ENCODE peak calls at places on chromosomes 5 and 9, in four cellular contexts. G is WTC11; U is fibroblast of mammary gland; J is stimulated activated naive CD8-positive, alpha-beta T cell treated with anti-CD3 and anti-CD28 coated beads, Interleukin-15, amount 100 ng/mL, for 72 hours. T is an unnamed sample.

GRCh38 chr5:37370550-37370863 is 399 bp downstream of the NUP155 start:
- DNase-seq in G (no peak), U (no peak), J (no peak), T (no peak)

GRCh38 chr5:163649522-163649921 is 144.1 kb downstream of the MAT2B start:
- DNase-seq in G (no peak), J (no peak), U (peak; percentile 85), T (no peak)

GRCh38 chr5:5298068-5298633 is 124.3 kb upstream of the ICE1 start:
- DNase-seq in G (no peak), U (no peak), J (no peak), T (no peak)

GRCh38 chr5:77915346-77915745 is 139.2 kb upstream of the TBCA start:
- DNase-seq in J (no peak), U (no peak), G (no peak), T (no peak)

GRCh38 chr5:158351485-158352140 is 492.7 kb upstream of the CLINT1 start:
- DNase-seq in J (no peak), G (no peak), U (no peak), T (no peak)

GRCh38 chr5:44663991-44664710 is 144.6 kb upstream of the MRPS30 start:
- DNase-seq in G (no peak), U (no peak), J (no peak), T (no peak)

GRCh38 chr5:174520420-174521396 is 203.7 kb upstream of the MSX2 start:
- DNase-seq in J (no peak), G (peak; percentile 57), U (no peak), T (no peak)

GRCh38 chr9:16442622-16443021 is 427.8 kb downstream of the BNC2 start:
- DNase-seq in U (peak; percentile 72), G (peak; percentile 33), J (no peak), T (no peak)

GRCh38 chr5:171137768-171138540 is 171.1 kb upstream of the TLX3 start:
- DNase-seq in J (no peak), G (no peak), U (peak; percentile 61), T (no peak)

GRCh38 chr5:167783145-167783817 is 508.2 kb upstream of the WWC1 start:
- DNase-seq in U (peak; percentile 21), G (no peak), J (no peak), T (no peak)

GRCh38 chr5:150559701-150560100 is 51.8 kb downstream of the NDST1 start:
- DNase-seq in U (peak; percentile 53), J (no peak), G (no peak), T (no peak)

GRCh38 chr5:78628260-78629024 is 20.1 kb downstream of the LHFPL2 start:
- DNase-seq in J (no peak), U (no peak), G (no peak), T (no peak)

GRCh38 chr5:10564838-10565784 is 1.2 kb downstream of the ANKRD33B start:
- DNase-seq in U (no peak), J (peak; percentile 28), G (peak; percentile 48), T (no peak)

GRCh38 chr9:134896834-134897583 is 16.4 kb downstream of the FCN2 start:
- DNase-seq in J (no peak), U (no peak), G (no peak), T (no peak)

GRCh38 chr5:2029206-2029605 is 146.5 kb upstream of the IRX4 start:
- DNase-seq in G (no peak), J (no peak), U (peak; percentile 93), T (no peak)

GRCh38 chr9:129032541-129033159 is 3.8 kb upstream of the MIGA2 start:
- DNase-seq in J (no peak), U (no peak), G (no peak), T (no peak)

GRCh38 chr5:10034008-10034407 is 215.7 kb downstream of the ATPSCKMT start:
- DNase-seq in J (no peak), G (no peak), U (peak; percentile 21), T (no peak)

GRCh38 chr5:90917928-90918327 is 359.3 kb downstream of the ADGRV1 start:
- DNase-seq in G (no peak), U (no peak), J (no peak), T (no peak)

GRCh38 chr9:1916676-1917075 is 98.5 kb upstream of the SMARCA2 start:
- DNase-seq in U (peak; percentile 60), J (no peak), G (no peak), T (no peak)

GRCh38 chr5:156543348-156543747 is 216.4 kb downstream of the SGCD start:
- DNase-seq in U (peak; percentile 5), J (no peak), G (no peak), T (no peak)

GRCh38 chr5:38022621-38023020 is 182.8 kb upstream of the GDNF start:
- DNase-seq in U (no peak), G (no peak), J (no peak), T (no peak)

GRCh38 chr9:128096614-128097013 is 28.6 kb downstream of the SLC25A25 start:
- DNase-seq in J (no peak), U (no peak), G (no peak), T (no peak)

GRCh38 chr5:367358-368130 is 46.0 kb downstream of the AHRR start:
- DNase-seq in U (no peak), J (peak; percentile 9), G (peak; percentile 10), T (no peak)

GRCh38 chr9:114247086-114247485 is 75.8 kb upstream of the ORM1 start:
- DNase-seq in G (no peak), U (no peak), J (no peak), T (no peak)

GRCh38 chr5:170477906-170478305 is 25.9 kb upstream of the KCNIP1 start:
- DNase-seq in U (no peak), G (no peak), J (no peak), T (no peak)

GRCh38 chr5:150034677-150035076 is 34.1 kb downstream of the HMGXB3 start:
- DNase-seq in U (peak; percentile 99), J (no peak), G (no peak), T (peak; percentile 65)

GRCh38 chr5:52743970-52744369 is 43.7 kb upstream of the ITGA1 start:
- DNase-seq in U (peak; percentile 47), J (peak; percentile 67), G (no peak), T (peak; percentile 16)

GRCh38 chr5:44388504-44389409 is 463 bp downstream of the FGF10 start:
- DNase-seq in J (no peak), U (peak; percentile 44), G (peak; percentile 28), T (no peak)

GRCh38 chr5:43036856-43037711 is 3.0 kb downstream of the ANXA2R start:
- DNase-seq in J (no peak), G (no peak), U (no peak), T (no peak)

GRCh38 chr5:102306121-102306520 is 10.0 kb upstream of the SLCO4C1 start:
- DNase-seq in G (no peak), U (no peak), J (no peak), T (no peak)

GRCh38 chr9:78544260-78544659 is 247.3 kb downstream of the PSAT1 start:
- DNase-seq in U (no peak), J (no peak), G (no peak), T (no peak)

GRCh38 chr5:100901851-100902341 is 1.2 kb downstream of the ST8SIA4 start:
- DNase-seq in J (peak; percentile 76), G (no peak), U (no peak), T (no peak)

GRCh38 chr9:16753256-16753655 is 117.2 kb downstream of the BNC2 start:
- DNase-seq in J (no peak), U (peak; percentile 47), G (no peak), T (no peak)

GRCh38 chr5:164098536-164098935 is 593.1 kb downstream of the MAT2B start:
- DNase-seq in J (no peak), G (no peak), U (no peak), T (no peak)

GRCh38 chr9:112387115-112387514 is 7.2 kb downstream of the HSDL2 start:
- DNase-seq in G (no peak), J (no peak), U (no peak), T (no peak)

GRCh38 chr5:127957183-127957582 is 126.4 kb upstream of the SLC12A2 start:
- DNase-seq in J (no peak), U (peak; percentile 77), G (no peak), T (no peak)

GRCh38 chr5:14174235-14174636 is 31.1 kb downstream of the TRIO start:
- DNase-seq in J (no peak), G (peak; percentile 25), U (no peak), T (no peak)

GRCh38 chr5:170846416-170846815 is 15.4 kb upstream of the RANBP17 start:
- DNase-seq in U (no peak), J (no peak), G (no peak), T (no peak)